ENCODE peak calls at places on chromosomes 1 and 21, in five cellular contexts. Z is dorsolateral prefrontal cortex, J is fibroblast of pulmonary artery, F is left lung, S is heart right ventricle. L is an unnamed sample.

GRCh38 chr21:37675202-37675801 is 241.0 kb downstream of the KCNJ6 start:
- DNase-seq in J (peak), S (peak), F (peak), Z (peak), L (peak)

GRCh38 chr1:207025144-207025880 is 7.2 kb downstream of the C1orf116 start:
- DNase-seq in J (peak), S (no peak), F (no peak), Z (no peak), L (peak)

GRCh38 chr21:41361786-41362604 is at the start of gene MX2:
- DNase-seq in Z (no peak), S (peak), J (peak), F (no peak), L (peak)

GRCh38 chr1:211352985-211353515 is 26.4 kb downstream of the TRAF5 start:
- DNase-seq in F (no peak), Z (no peak), J (no peak), S (peak), L (no peak)

GRCh38 chr1:8017495-8018310 is 8.4 kb downstream of the ERRFI1 start:
- DNase-seq in F (no peak), S (no peak), Z (no peak), J (no peak), L (peak)

GRCh38 chr1:216626394-216627067 is 96.7 kb downstream of the ESRRG start:
- DNase-seq in F (no peak), Z (no peak), S (no peak), J (no peak), L (no peak)

GRCh38 chr1:14570514-14570913 is 28.0 kb upstream of the KAZN start:
- DNase-seq in J (no peak), S (no peak), F (no peak), Z (no peak), L (peak)

GRCh38 chr1:235023197-235024044 is 105.2 kb downstream of the TOMM20 start:
- DNase-seq in S (no peak), Z (no peak), F (no peak), J (no peak), L (no peak)

GRCh38 chr1:37753473-37754321 is 11.2 kb downstream of the EPHA10 start:
- DNase-seq in J (no peak), F (no peak), Z (no peak), S (no peak), L (no peak)

GRCh38 chr1:37755290-37755689 is 9.6 kb downstream of the EPHA10 start:
- DNase-seq in F (no peak), S (no peak), Z (no peak), J (no peak), L (no peak)

GRCh38 chr1:37752213-37752582 is 12.7 kb downstream of the EPHA10 start:
- DNase-seq in S (no peak), J (no peak), F (no peak), Z (no peak), L (no peak)

GRCh38 chr1:37755951-37756350 is 9.0 kb downstream of the EPHA10 start:
- DNase-seq in Z (no peak), J (no peak), S (no peak), F (no peak), L (no peak)

DNA sequence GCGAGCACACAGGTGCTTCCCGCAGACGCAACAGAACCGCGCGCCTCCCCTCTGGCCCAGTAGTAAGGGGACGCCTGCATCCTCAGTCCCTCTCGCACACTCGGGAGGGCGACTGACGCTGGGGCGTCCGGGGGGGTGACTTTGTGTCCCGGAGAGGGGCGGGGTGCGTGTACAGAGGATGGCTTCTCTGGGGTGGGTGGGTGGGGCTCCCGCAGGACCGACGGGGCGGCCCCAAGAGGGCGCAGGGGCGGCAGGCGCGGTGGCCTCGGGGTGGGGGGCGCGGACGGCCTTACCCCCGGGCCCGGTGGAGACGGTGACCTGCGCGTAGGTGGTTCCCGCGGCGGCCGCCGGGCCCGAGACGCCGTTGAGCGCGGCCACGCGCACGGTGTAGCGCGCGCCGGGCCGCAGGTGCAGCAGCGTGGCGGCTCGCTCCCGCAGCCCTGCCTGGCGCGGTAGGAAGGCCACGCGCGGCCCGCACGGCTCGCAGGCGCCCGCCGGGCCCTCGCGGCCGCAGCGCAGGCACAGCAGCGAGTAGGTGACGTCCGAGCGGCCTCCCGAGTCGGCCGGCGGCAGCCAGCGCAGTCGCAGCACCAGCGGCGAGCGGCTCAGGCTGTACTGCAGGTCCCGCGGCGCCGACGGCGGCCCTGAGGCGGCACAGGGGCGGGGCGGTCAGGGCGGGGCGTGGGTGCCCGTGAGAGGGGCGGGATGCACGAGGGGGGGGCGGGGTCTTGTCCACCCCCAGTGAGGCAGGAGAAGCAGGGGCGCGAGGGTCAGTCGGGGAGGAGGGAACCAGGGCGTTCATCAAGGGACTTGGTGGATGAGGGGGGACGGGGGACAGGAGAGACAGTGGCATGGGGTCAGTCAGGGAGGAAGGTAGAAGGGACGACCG is 12.1 kb downstream of the EPHA10 start:
- DNase-seq in Z (no peak), J (peak), S (no peak), F (peak), L (no peak)
- H3K4me3 ChIP-seq in Z (peak), J (no peak), S (no peak), F (peak), L (no peak)

GRCh38 chr1:248913933-248914332 is 7.9 kb downstream of the PGBD2 start:
- DNase-seq in S (no peak), Z (no peak), F (no peak), J (no peak), L (no peak)
- TF ChIP-seq CTCF in S (no peak), Z (no peak), F (no peak), J (no peak), L (no peak)

GRCh38 chr1:150532860-150533259 is 16.3 kb upstream of the ADAMTSL4 start:
- DNase-seq in Z (no peak), J (no peak), F (no peak), S (no peak), L (no peak)
- H3K4me3 ChIP-seq in Z (no peak), J (no peak), F (no peak), S (no peak), L (no peak)

GRCh38 chr1:40078512-40079333 is 18.3 kb downstream of the PPT1 start:
- DNase-seq in S (no peak), F (no peak), J (peak), Z (no peak), L (peak)
- TF ChIP-seq CTCF in S (peak), F (peak), J (peak), Z (peak), L (peak)

L was measured in AG10803.